ENCODE peak calls at places on chromosomes 11 and 22, in six cellular contexts. A is T-helper 9 cell; R is activated T-cell treated with anti-CD3 and anti-CD28 coated beads, Interleukin-2, amount 50 U/mL, for 1 hour; Q is cardiac muscle cell; Z is NCI-H1694; L is ELF-1. H is an unnamed sample.

GRCh38 chr11:95364324-95365295 is 133.6 kb upstream of the SESN3 start:
- DNase-seq in A (no peak), R (no peak), Q (peak), Z (no peak), L (no peak), H (no peak)

GRCh38 chr11:9150944-9151343 is 59.5 kb upstream of the SCUBE2 start:
- DNase-seq in A (no peak), R (no peak), Q (peak), Z (no peak), L (no peak), H (no peak)

GRCh38 chr11:14411818-14412217 is 52.8 kb upstream of the RRAS2 start:
- DNase-seq in A (no peak), R (no peak), Q (peak), Z (no peak), L (no peak), H (peak)

GRCh38 chr11:69656536-69657455 is 15.8 kb downstream of the CCND1 start:
- DNase-seq in A (no peak), R (peak), Q (no peak), Z (no peak), L (no peak), H (no peak)

GRCh38 chr11:35178862-35179261 is 39.9 kb downstream of the CD44 start:
- DNase-seq in A (no peak), R (no peak), Q (no peak), Z (no peak), L (no peak), H (no peak)

GRCh38 chr22:27105142-27106025 is 448.0 kb downstream of the MIAT start:
- DNase-seq in A (no peak), R (no peak), Q (peak), Z (no peak), L (no peak), H (no peak)

GRCh38 chr22:37607010-37607911 is 1.4 kb upstream of the GGA1 start:
- DNase-seq in A (peak), R (peak), Q (peak), Z (peak), L (peak), H (peak)

GRCh38 chr11:95505927-95506426 is 275.0 kb upstream of the SESN3 start:
- DNase-seq in A (no peak), R (no peak), Q (peak), Z (no peak), L (no peak), H (no peak)

GRCh38 chr22:16987822-16988221 is 20.2 kb downstream of the GAB4 start:
- DNase-seq in A (no peak), R (no peak), Q (no peak), Z (no peak), L (no peak), H (no peak)

GRCh38 chr11:109309153-109309552 is 112.8 kb upstream of the C11orf87 start:
- DNase-seq in A (no peak), R (no peak), Q (peak), Z (no peak), L (no peak), H (no peak)

GRCh38 chr11:72102631-72102945 is 509 bp downstream of the LAMTOR1 start:
- DNase-seq in A (no peak), R (no peak), Q (no peak), Z (no peak), L (no peak), H (no peak)

GRCh38 chr11:927871-928270 is 2.2 kb downstream of the AP2A2 start:
- DNase-seq in A (no peak), R (peak), Q (no peak), Z (no peak), L (no peak), H (no peak)

GRCh38 chr22:20155330-20156041 is 4.6 kb upstream of the CCDC188 start:
- DNase-seq in A (no peak), R (no peak), Q (peak), Z (peak), L (no peak), H (peak)

GRCh38 chr11:76700177-76701100 is 29.9 kb upstream of the LRRC32 start:
- DNase-seq in A (no peak), R (no peak), Q (peak), Z (no peak), L (peak), H (peak)

GRCh38 chr11:67373916-67374570 is 645 bp upstream of the CLCF1 start:
- DNase-seq in A (peak), R (peak), Q (peak), Z (no peak), L (peak), H (peak)

GRCh38 chr11:72720806-72721205 is 31.4 kb downstream of the ARAP1 start:
- DNase-seq in A (no peak), R (no peak), Q (no peak), Z (no peak), L (no peak), H (no peak)

GRCh38 chr11:125267548-125267947 is 103.0 kb downstream of the PKNOX2 start:
- DNase-seq in A (no peak), R (no peak), Q (no peak), Z (no peak), L (no peak), H (no peak)

GRCh38 chr11:133176748-133177147 is 355.6 kb downstream of the OPCML start:
- DNase-seq in A (no peak), R (no peak), Q (no peak), Z (no peak), L (no peak), H (no peak)

GRCh38 chr11:103528046-103528445 is 418.8 kb downstream of the DYNC2H1 start:
- DNase-seq in A (no peak), R (no peak), Q (peak), Z (no peak), L (no peak), H (no peak)

GRCh38 chr22:38850941-38851849 is 7.4 kb upstream of the NPTXR start:
- DNase-seq in A (no peak), R (no peak), Q (peak), Z (no peak), L (no peak), H (peak)

GRCh38 chr11:104624021-104624420 is 274.2 kb downstream of the CASP12 start:
- DNase-seq in A (no peak), R (no peak), Q (no peak), Z (no peak), L (no peak), H (no peak)

GRCh38 chr22:39808087-39808486 is 85.5 kb downstream of the ENTHD1 start:
- DNase-seq in A (peak), R (no peak), Q (peak), Z (peak), L (peak), H (no peak)

GRCh38 chr11:113957016-113957415 is 17.9 kb upstream of the HTR3A start:
- DNase-seq in A (no peak), R (no peak), Q (no peak), Z (peak), L (no peak), H (no peak)

GRCh38 chr11:110433393-110434333 is 3.9 kb downstream of the FDX1 start:
- DNase-seq in A (no peak), R (no peak), Q (peak), Z (no peak), L (peak), H (no peak)

GRCh38 chr11:85809191-85809590 is 1.8 kb downstream of the SYTL2 start:
- DNase-seq in A (no peak), R (peak), Q (no peak), Z (no peak), L (no peak), H (no peak)

GRCh38 chr11:441043-441417 is 781 bp downstream of the ANO9 start:
- DNase-seq in A (no peak), R (no peak), Q (no peak), Z (no peak), L (no peak), H (no peak)

GRCh38 chr22:48335442-48336139 is 1492.1 kb downstream of the BRD1 start:
- DNase-seq in A (no peak), R (no peak), Q (no peak), Z (no peak), L (no peak), H (no peak)

GRCh38 chr22:31579835-31580242 is 82.2 kb downstream of the PISD start:
- DNase-seq in A (no peak), R (no peak), Q (no peak), Z (no peak), L (no peak), H (no peak)

GRCh38 chr22:48082284-48082683 is 1319.8 kb downstream of the TBC1D22A start:
- DNase-seq in A (no peak), R (no peak), Q (no peak), Z (no peak), L (no peak), H (no peak)

GRCh38 chr22:45878051-45878764 is 98.8 kb downstream of the WNT7B start:
- DNase-seq in A (no peak), R (no peak), Q (no peak), Z (peak), L (peak), H (no peak)

GRCh38 chr11:7844521-7844920 is 47.8 kb upstream of the OR5P2 start:
- DNase-seq in A (no peak), R (no peak), Q (no peak), Z (no peak), L (peak), H (no peak)

GRCh38 chr11:128653828-128654231 is 40.0 kb upstream of the FLI1 start:
- DNase-seq in A (no peak), R (no peak), Q (peak), Z (no peak), L (no peak), H (no peak)

GRCh38 chr11:9838961-9839360 is 175.1 kb downstream of the SWAP70 start:
- DNase-seq in A (no peak), R (no peak), Q (no peak), Z (no peak), L (peak), H (no peak)